ENCODE peak calls at places on chromosome 21, in five cellular contexts. D is NT2/D1, N is H1, S is HepG2, R is GM12878. W is an unnamed sample.

GRCh38 chr21:27534211-27534610 is 567.3 kb upstream of the ADAMTS5 start:
- DNase-seq in D (no peak), N (no peak), S (no peak), R (no peak), W (no peak)

GRCh38 chr21:14308234-14308633 is 74.7 kb downstream of the HSPA13 start:
- DNase-seq in D (no peak), N (no peak), S (no peak), R (no peak), W (no peak)

GRCh38 chr21:16455526-16455925 is 725.7 kb downstream of the USP25 start:
- DNase-seq in D (no peak), N (no peak), S (no peak), R (no peak), W (no peak)

GRCh38 chr21:27213328-27213727 is 246.4 kb upstream of the ADAMTS5 start:
- DNase-seq in D (no peak), N (no peak), S (no peak), R (no peak), W (no peak)

GRCh38 chr21:29155118-29155932 is 24.9 kb downstream of the MAP3K7CL start:
- DNase-seq in D (no peak), N (no peak), S (no peak), R (no peak), W (peak)

GRCh38 chr21:45880097-45881068 is 101.2 kb upstream of the COL6A1 start:
- DNase-seq in D (peak), N (peak), S (peak), R (no peak), W (peak)

GRCh38 chr21:16910435-16911165 is 602.2 kb upstream of the CXADR start:
- DNase-seq in D (no peak), N (no peak), S (no peak), R (no peak), W (no peak)

GRCh38 chr21:17794631-17795030 is 24.5 kb downstream of the C21orf91 start:
- DNase-seq in D (no peak), N (no peak), S (no peak), R (no peak), W (no peak)

GRCh38 chr21:44711327-44712202 is at the start of gene TSPEAR:
- DNase-seq in D (no peak), N (no peak), S (no peak), R (no peak), W (no peak)
- TF ChIP-seq SUZ12 in D (peak), N (peak), S (no peak), R (peak), W (no peak)

GRCh38 chr21:18832081-18832670 is 428.6 kb upstream of the TMPRSS15 start:
- DNase-seq in D (no peak), N (no peak), S (no peak), R (no peak), W (no peak)

GRCh38 chr21:18832950-18833349 is 429.4 kb upstream of the TMPRSS15 start:
- DNase-seq in D (no peak), N (no peak), S (no peak), R (no peak), W (no peak)
- TF ChIP-seq SUZ12 in D (no peak), N (no peak), S (no peak), R (no peak), W (no peak)

DNA sequence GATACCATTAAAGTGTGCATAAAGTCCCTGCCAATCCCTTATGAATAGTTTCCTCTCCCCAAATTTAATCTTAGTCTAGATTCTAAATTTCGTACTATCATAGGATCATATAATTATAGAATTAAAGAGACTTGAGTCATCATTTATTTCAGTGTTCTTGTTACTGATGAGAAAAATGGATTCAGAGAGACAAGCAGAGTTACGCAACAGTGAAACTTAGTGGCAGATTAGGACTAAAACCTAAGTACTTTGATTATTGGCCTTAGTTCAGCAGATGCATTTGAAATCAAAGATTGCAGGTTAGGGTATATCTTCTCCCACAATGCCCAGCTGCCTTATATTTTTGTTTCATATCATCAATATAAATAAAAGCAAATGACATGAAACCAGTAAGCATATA is 843 bp upstream of the KRTAP19-7 start:
- DNase-seq in D (no peak), N (no peak), S (no peak), R (no peak), W (no peak)
- TF ChIP-seq SUZ12 in D (no peak), N (no peak), S (no peak), R (no peak), W (no peak)

GRCh38 chr21:35632711-35633110 is 427.6 kb downstream of the SETD4 start:
- DNase-seq in D (no peak), N (no peak), S (no peak), R (no peak), W (no peak)
- TF ChIP-seq SUZ12 in D (no peak), N (no peak), S (no peak), R (no peak), W (no peak)

DNA sequence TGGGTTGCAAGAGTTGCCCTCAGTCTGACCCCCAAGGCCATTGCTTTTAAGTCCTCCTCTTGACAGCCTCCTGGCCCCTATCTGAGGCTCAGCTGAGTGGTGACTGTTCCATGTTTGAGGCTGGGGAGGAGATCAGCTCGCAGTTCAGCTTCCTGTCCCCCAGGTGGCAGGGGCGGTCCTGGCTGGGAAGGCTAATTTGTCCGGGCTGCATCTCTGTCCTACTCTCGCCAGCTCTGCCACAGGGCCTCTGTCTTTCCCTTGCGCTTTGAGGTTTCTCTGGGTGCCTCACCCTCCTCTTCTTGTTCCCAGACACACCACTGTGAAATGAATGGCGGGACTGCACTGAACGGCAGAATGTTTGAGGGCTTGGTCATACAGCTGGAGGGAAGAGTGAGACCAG is 157.3 kb downstream of the KCNJ6 start:
- DNase-seq in D (peak), N (peak), S (peak), R (no peak), W (peak)
- TF ChIP-seq SUZ12 in D (no peak), N (no peak), S (no peak), R (no peak), W (no peak)